ENCODE peak calls at places on chromosome 20, in five cellular contexts. X is kidney epithelial cell, G is AG10803, P is pancreas, F is WERI-Rb-1. I is an unnamed sample.

GRCh38 chr20:51876511-51876910 is 74.2 kb upstream of the SALL4 start:
- DNase-seq in X (no peak), G (peak), P (no peak), F (peak), I (no peak)

GRCh38 chr20:35003211-35004031 is 47.8 kb downstream of the MYH7B start:
- DNase-seq in X (no peak), G (no peak), P (peak), F (no peak), I (no peak)

GRCh38 chr20:44324343-44324742 is 12.5 kb upstream of the R3HDML start:
- DNase-seq in X (no peak), G (no peak), P (no peak), F (peak), I (no peak)

GRCh38 chr20:23126281-23127061 is 40.3 kb upstream of the CD93 start:
- DNase-seq in X (no peak), G (no peak), P (no peak), F (no peak), I (no peak)

GRCh38 chr20:32580608-32580969 is 4.5 kb downstream of the NOL4L start:
- DNase-seq in X (no peak), G (no peak), P (no peak), F (no peak), I (no peak)

GRCh38 chr20:45993197-45993951 is 15.3 kb upstream of the MMP9 start:
- DNase-seq in X (peak), G (peak), P (no peak), F (no peak), I (no peak)

GRCh38 chr20:58511364-58511763 is 3.8 kb downstream of the APCDD1L start:
- DNase-seq in X (no peak), G (peak), P (no peak), F (no peak), I (peak)

GRCh38 chr20:1184638-1185315 is at the start of gene TMEM74B:
- DNase-seq in X (no peak), G (no peak), P (no peak), F (peak), I (no peak)

GRCh38 chr20:22921595-22922421 is 113.3 kb upstream of the SSTR4 start:
- DNase-seq in X (peak), G (peak), P (no peak), F (no peak), I (peak)

GRCh38 chr20:60694763-60695162 is 557.3 kb upstream of the CDH4 start:
- DNase-seq in X (peak), G (peak), P (no peak), F (no peak), I (peak)

GRCh38 chr20:22339091-22339881 is 245.1 kb downstream of the FOXA2 start:
- DNase-seq in X (peak), G (peak), P (no peak), F (peak), I (peak)

GRCh38 chr20:31842471-31843157 is 2.8 kb downstream of the FOXS1 start:
- DNase-seq in X (no peak), G (peak), P (no peak), F (no peak), I (peak)

GRCh38 chr20:50744143-50744792 is 12.9 kb downstream of the PARD6B start:
- DNase-seq in X (no peak), G (peak), P (no peak), F (peak), I (peak)

GRCh38 chr20:10536531-10536930 is 101.4 kb downstream of the SLX4IP start:
- DNase-seq in X (no peak), G (peak), P (peak), F (peak), I (peak)

DNA sequence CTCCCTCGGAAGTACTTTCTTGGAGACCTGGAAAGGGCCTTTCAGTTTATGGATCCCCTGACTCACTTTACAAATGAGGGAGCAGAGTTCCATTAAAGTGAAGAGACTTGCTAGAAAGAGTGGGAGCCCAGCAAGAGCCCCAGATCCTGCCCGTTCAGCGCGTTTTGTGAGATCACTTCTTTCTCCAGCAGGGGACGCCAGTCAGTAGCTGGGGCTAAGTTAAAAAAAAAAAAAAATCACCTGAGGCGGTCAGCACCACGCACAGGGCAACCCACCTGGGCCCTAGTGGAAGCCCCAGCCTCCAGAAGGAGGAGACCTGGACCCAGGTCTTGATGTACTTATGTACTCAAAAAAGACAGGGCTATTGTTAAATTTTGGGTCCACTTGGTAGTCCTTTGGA is 274.5 kb upstream of the RNF24 start:
- DNase-seq in X (no peak), G (no peak), P (no peak), F (no peak), I (no peak)
- TF ChIP-seq CTCF in X (no peak), G (no peak), P (no peak), F (no peak), I (no peak)

GRCh38 chr20:11922561-11922960 is 4.9 kb downstream of the BTBD3 start:
- DNase-seq in X (no peak), G (no peak), P (no peak), F (no peak), I (no peak)

GRCh38 chr20:11919046-11919445 is 1.4 kb downstream of the BTBD3 start:
- DNase-seq in X (no peak), G (no peak), P (no peak), F (peak), I (no peak)

GRCh38 chr20:11920083-11920482 is 2.4 kb downstream of the BTBD3 start:
- DNase-seq in X (no peak), G (no peak), P (no peak), F (no peak), I (no peak)

GRCh38 chr20:11919571-11919970 is 1.9 kb downstream of the BTBD3 start:
- DNase-seq in X (no peak), G (no peak), P (no peak), F (no peak), I (no peak)

GRCh38 chr20:11921326-11921725 is 3.6 kb downstream of the BTBD3 start:
- DNase-seq in X (no peak), G (no peak), P (no peak), F (no peak), I (no peak)
- H3K4me3 ChIP-seq in X (no peak), G (no peak), P (no peak), F (no peak), I (no peak)

DNA sequence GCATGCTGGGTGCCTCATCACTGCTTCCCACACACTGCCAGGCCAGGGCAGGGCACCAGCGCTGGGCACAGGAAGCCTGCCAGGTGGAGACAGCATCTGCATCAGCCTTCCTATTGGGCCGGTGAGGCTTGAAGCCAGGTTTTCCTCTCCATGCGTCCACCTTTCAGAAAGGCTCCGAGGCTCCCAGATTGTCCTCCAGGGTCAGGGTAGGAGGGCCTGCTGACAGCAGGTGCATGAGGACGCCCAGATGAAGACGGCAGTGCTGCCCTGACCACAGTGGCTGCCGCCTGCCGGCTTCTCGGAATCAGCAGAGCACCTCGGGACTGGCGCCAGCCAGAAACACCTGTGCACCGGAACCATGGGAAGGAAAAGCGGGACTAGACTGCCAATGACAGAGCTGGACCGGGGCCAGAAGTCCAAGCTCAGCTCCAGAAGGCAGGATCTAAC is 170.5 kb upstream of the CST7 start:
- DNase-seq in X (no peak), G (no peak), P (peak), F (no peak), I (no peak)
- TF ChIP-seq CTCF in X (no peak), G (no peak), P (no peak), F (no peak), I (no peak)

DNA sequence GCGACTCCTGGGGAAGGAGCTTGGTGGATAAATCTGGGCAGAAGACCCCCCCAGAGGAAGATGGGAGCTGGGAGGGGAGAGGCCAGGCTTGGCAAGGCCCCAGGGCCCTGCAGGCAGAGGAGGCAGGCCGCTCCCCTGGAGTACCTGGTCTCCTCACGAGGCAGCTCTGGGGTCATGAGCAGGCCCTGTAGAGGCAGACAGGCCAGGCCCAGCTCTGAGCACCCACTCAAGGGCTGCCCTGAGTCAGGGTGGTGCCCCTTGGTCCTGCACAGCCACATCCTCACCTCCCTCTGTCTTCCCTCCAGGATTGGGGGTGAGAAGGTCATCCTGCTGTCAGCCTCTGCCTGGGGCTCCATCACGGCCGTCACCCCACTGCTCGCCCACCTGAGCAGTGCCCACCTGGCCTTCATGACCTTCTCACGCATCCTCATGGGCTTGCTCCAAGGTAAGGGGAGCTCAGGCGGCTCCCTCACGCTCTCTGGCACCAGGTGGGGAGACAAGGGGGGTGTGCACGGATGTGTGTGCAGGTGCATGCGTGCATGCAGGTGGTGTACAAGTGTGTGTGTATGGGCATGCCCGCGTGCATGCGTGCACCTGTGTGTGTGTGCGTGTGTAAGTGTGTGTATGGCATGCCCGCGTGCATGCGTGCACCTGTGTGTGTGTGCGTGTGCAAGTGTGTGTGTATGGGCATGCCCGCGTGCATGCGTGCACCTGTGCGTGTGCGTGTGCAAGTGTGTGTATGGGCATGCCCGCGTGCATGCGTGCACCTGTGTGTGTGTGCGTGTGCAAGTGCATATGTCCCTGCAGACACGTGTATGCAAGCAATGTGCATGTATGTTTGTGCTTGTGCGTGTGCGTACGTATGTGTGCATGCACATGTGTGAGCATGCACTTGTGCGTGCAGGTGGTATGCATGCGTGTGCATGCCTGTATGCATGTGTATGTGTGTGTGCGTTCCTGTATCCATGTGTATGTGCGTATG is 4.9 kb downstream of the SLC17A9 start:
- DNase-seq in X (no peak), G (no peak), P (no peak), F (no peak), I (no peak)
- H3K4me3 ChIP-seq in X (no peak), G (no peak), P (no peak), F (no peak), I (no peak)

GRCh38 chr20:64001607-64002011 is 20.7 kb downstream of the PRPF6 start:
- DNase-seq in X (no peak), G (no peak), P (no peak), F (no peak), I (no peak)
- TF ChIP-seq CTCF in X (no peak), G (no peak), P (no peak), F (no peak), I (no peak)

GRCh38 chr20:38258545-38259223 is 1.9 kb downstream of the KIAA1755 start:
- DNase-seq in X (no peak), G (no peak), P (no peak), F (peak), I (no peak)

GRCh38 chr20:38256966-38257365 is 3.6 kb downstream of the KIAA1755 start:
- DNase-seq in X (no peak), G (no peak), P (no peak), F (no peak), I (no peak)

GRCh38 chr20:38260025-38260377 is 534 bp downstream of the KIAA1755 start:
- DNase-seq in X (no peak), G (no peak), P (no peak), F (no peak), I (peak)

GRCh38 chr20:38260378-38261053 is at the start of gene KIAA1755:
- DNase-seq in X (no peak), G (no peak), P (no peak), F (peak), I (peak)

GRCh38 chr20:38261054-38261390 is 487 bp upstream of the KIAA1755 start:
- DNase-seq in X (no peak), G (no peak), P (no peak), F (no peak), I (no peak)
- H3K4me3 ChIP-seq in X (no peak), G (peak), P (no peak), F (peak), I (peak)

DNA sequence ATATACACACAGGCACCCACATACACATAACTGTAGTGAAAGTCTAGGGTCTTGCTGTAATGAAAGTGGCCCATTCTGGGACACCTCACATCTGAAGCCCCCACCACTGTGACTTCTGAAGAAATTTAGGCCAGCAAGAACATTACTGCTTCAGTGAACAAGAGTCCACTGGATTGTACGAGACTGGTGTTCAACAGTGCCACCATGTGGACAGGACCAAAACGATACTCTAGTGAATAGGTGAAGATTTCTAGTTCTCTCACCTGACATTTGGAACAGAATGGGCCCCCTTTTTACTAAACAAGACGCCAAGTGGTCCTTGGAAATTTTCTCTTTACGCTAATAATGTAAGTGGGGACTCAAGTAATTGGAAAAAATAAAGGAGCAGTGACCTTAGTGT is 156.9 kb downstream of the MAFB start:
- DNase-seq in X (no peak), G (no peak), P (no peak), F (peak), I (peak)
- TF ChIP-seq CTCF in X (peak), G (peak), P (no peak), F (peak), I (peak)

I was measured in fibroblast of the aortic adventitia.